ENCODE peak calls at places on chromosomes 13 and 19, in five cellular contexts. T is amygdala; L is kidney tubule cell; F is activated CD8-positive, alpha-beta memory T cell treated with anti-CD3 and anti-CD28 coated beads for 48 hours; O is kidney epithelial cell. U is an unnamed sample.

GRCh38 chr19:51740356-51740755 is 11.3 kb downstream of the FPR1 start:
- DNase-seq in T (no peak), L (no peak), F (no peak), O (no peak), U (no peak)

GRCh38 chr19:41860419-41861097 is 503 bp downstream of the RPS19 start:
- DNase-seq in T (no peak), L (peak; percentile 20), F (no peak), O (no peak), U (peak; percentile 25)

GRCh38 chr13:74066937-74067336 is 67.3 kb downstream of the KLF12 start:
- DNase-seq in T (no peak), L (no peak), F (no peak), O (no peak), U (no peak)

GRCh38 chr19:58330458-58330857 is 3.7 kb downstream of the ZSCAN22 start:
- DNase-seq in T (peak; percentile 5), L (peak; percentile 46), F (no peak), O (no peak), U (peak; percentile 88)

GRCh38 chr19:30870861-30871260 is 478.4 kb downstream of the TSHZ3 start:
- DNase-seq in T (no peak), L (peak; percentile 1), F (no peak), O (no peak), U (peak; percentile 1)

GRCh38 chr13:98494769-98495168 is 82.1 kb downstream of the STK24 start:
- DNase-seq in T (no peak), L (no peak), F (no peak), O (no peak), U (no peak)

GRCh38 chr19:3224346-3225325 is at the start of gene CELF5:
- DNase-seq in T (no peak), L (peak; percentile 25), F (no peak), O (no peak), U (no peak)

GRCh38 chr13:39374741-39375189 is 228.2 kb downstream of the LHFPL6 start:
- DNase-seq in T (no peak), L (no peak), F (no peak), O (no peak), U (no peak)

GRCh38 chr19:32223595-32224370 is 121.6 kb upstream of the ZNF507 start:
- DNase-seq in T (no peak), L (no peak), F (no peak), O (no peak), U (no peak)

GRCh38 chr19:42634409-42635232 is 39.9 kb upstream of the CEACAM8 start:
- DNase-seq in T (no peak), L (peak; percentile 51), F (no peak), O (no peak), U (peak; percentile 35)

GRCh38 chr13:80906860-80907259 is 565.9 kb upstream of the SPRY2 start:
- DNase-seq in T (no peak), L (no peak), F (no peak), O (no peak), U (no peak)

GRCh38 chr19:42250249-42250665 is 4.7 kb downstream of the ERF start:
- DNase-seq in T (no peak), L (no peak), F (no peak), O (no peak), U (no peak)

GRCh38 chr19:1408300-1409203 is 1.2 kb downstream of the DAZAP1 start:
- DNase-seq in T (no peak), L (peak; percentile 61), F (peak; percentile 36), O (no peak), U (peak; percentile 47)

GRCh38 chr13:20776751-20777150 is 3.0 kb upstream of the EEF1AKMT1 start:
- DNase-seq in T (no peak), L (no peak), F (no peak), O (no peak), U (no peak)

GRCh38 chr19:39341122-39341719 is 1.0 kb upstream of the SAMD4B start:
- DNase-seq in T (peak; percentile 44), L (no peak), F (no peak), O (no peak), U (no peak)

GRCh38 chr19:49911381-49912145 is 14.9 kb upstream of the IL4I1 start:
- DNase-seq in T (no peak), L (peak; percentile 61), F (no peak), O (no peak), U (no peak)

GRCh38 chr13:113562085-113562749 is 22.3 kb upstream of the TFDP1 start:
- DNase-seq in T (peak; percentile 55), L (peak; percentile 60), F (no peak), O (no peak), U (peak; percentile 74)

GRCh38 chr19:13978306-13978705 is 26.0 kb downstream of the DCAF15 start:
- DNase-seq in T (no peak), L (peak; percentile 18), F (no peak), O (no peak), U (peak; percentile 20)

GRCh38 chr19:12933287-12934072 is at the start of gene FARSA:
- DNase-seq in T (peak; percentile 89), L (peak; percentile 91), F (peak; percentile 79), O (peak; percentile 63), U (peak; percentile 88)

GRCh38 chr19:15101479-15102082 is 5.6 kb upstream of the SYDE1 start:
- DNase-seq in T (no peak), L (peak; percentile 59), F (no peak), O (no peak), U (peak; percentile 62)

GRCh38 chr13:43388282-43389034 is 365.1 kb downstream of the DNAJC15 start:
- DNase-seq in T (no peak), L (peak; percentile 85), F (no peak), O (peak; percentile 41), U (no peak)

GRCh38 chr13:23639672-23640275 is 69.6 kb downstream of the TNFRSF19 start:
- DNase-seq in T (no peak), L (no peak), F (no peak), O (no peak), U (no peak)

GRCh38 chr19:40139533-40140287 is 49.0 kb upstream of the ZNF780A start:
- DNase-seq in T (no peak), L (peak; percentile 57), F (no peak), O (no peak), U (peak; percentile 58)

GRCh38 chr19:46423194-46423593 is 5.5 kb downstream of the PNMA8C start:
- DNase-seq in T (no peak), L (no peak), F (no peak), O (no peak), U (no peak)

GRCh38 chr19:18259848-18260247 is 14.4 kb downstream of the IQCN start:
- DNase-seq in T (no peak), L (no peak), F (no peak), O (no peak), U (peak; percentile 80)

GRCh38 chr19:42132030-42132628 is at the start of gene POU2F2:
- DNase-seq in T (peak; percentile 26), L (no peak), F (peak; percentile 76), O (no peak), U (no peak)

GRCh38 chr13:43561081-43561480 is 225.7 kb downstream of the ENOX1 start:
- DNase-seq in T (no peak), L (no peak), F (no peak), O (no peak), U (no peak)

GRCh38 chr19:39307822-39308530 is 11.8 kb downstream of the IFNL1 start:
- DNase-seq in T (no peak), L (no peak), F (no peak), O (no peak), U (no peak)

GRCh38 chr13:67258482-67258881 is 28.3 kb upstream of the PCDH9 start:
- DNase-seq in T (no peak), L (no peak), F (no peak), O (no peak), U (no peak)

GRCh38 chr19:52099497-52100138 is 4.1 kb upstream of the ZNF841 start:
- DNase-seq in T (no peak), L (peak; percentile 64), F (no peak), O (no peak), U (peak; percentile 59)

GRCh38 chr19:4557971-4558941 is 1.2 kb downstream of the SEMA6B start:
- DNase-seq in T (no peak), L (peak; percentile 28), F (no peak), O (no peak), U (no peak)

GRCh38 chr19:38024991-38025716 is 118.1 kb downstream of the SIPA1L3 start:
- DNase-seq in T (no peak), L (no peak), F (no peak), O (no peak), U (no peak)

GRCh38 chr19:2524840-2525723 is 49.2 kb downstream of the GADD45B start:
- DNase-seq in T (no peak), L (peak; percentile 95), F (no peak), O (peak; percentile 64), U (peak; percentile 87)

GRCh38 chr13:80048030-80048429 is 292.9 kb downstream of the SPRY2 start:
- DNase-seq in T (no peak), L (no peak), F (no peak), O (no peak), U (no peak)

GRCh38 chr13:52348983-52349780 is 56.8 kb downstream of the THSD1 start:
- DNase-seq in T (no peak), L (peak; percentile 97), F (no peak), O (peak; percentile 92), U (peak; percentile 92)

GRCh38 chr13:27770809-27771208 is 21.5 kb upstream of the GSX1 start:
- DNase-seq in T (no peak), L (peak; percentile 42), F (no peak), O (no peak), U (peak; percentile 40)

U was measured in fibroblast of mammary gland.